ENCODE peak calls at places on chromosome 17, in six cellular contexts. C is fibroblast of lung; P is iris pigment epithelial cell; J is non-pigmented ciliary epithelial cell; M is stimulated activated CD8-positive, alpha-beta memory T cell treated with anti-CD3 and anti-CD28 coated beads, Interleukin-2, amount 100 ng/mL, for 48 hours; Y is hypothalamus. X is an unnamed sample.

GRCh38 chr17:13415877-13416416 is 185.8 kb downstream of the HS3ST3A1 start:
- DNase-seq in P (peak; percentile 90), C (peak; percentile 94), Y (no peak), J (peak; percentile 85), M (no peak), X (no peak)

GRCh38 chr17:48997827-48998556 is 807 bp downstream of the IGF2BP1 start:
- DNase-seq in J (no peak), Y (no peak), P (no peak), C (no peak), M (no peak), X (no peak)

GRCh38 chr17:30203471-30203981 is 32.0 kb downstream of the SLC6A4 start:
- DNase-seq in P (no peak), M (no peak), C (no peak), Y (no peak), J (no peak), X (no peak)

GRCh38 chr17:66397486-66397885 is 95.1 kb downstream of the PRKCA start:
- DNase-seq in Y (no peak), J (no peak), P (no peak), M (no peak), C (no peak), X (no peak)

GRCh38 chr17:43142153-43142552 is 17.0 kb upstream of the BRCA1 start:
- DNase-seq in C (no peak), J (no peak), Y (no peak), P (no peak), M (no peak), X (no peak)

GRCh38 chr17:75191584-75191983 is 8.8 kb upstream of the SUMO2 start:
- DNase-seq in M (no peak), C (peak; percentile 50), P (peak; percentile 46), Y (no peak), J (no peak), X (no peak)

GRCh38 chr17:61128671-61129115 is 270.9 kb upstream of the TBX2 start:
- DNase-seq in M (no peak), Y (no peak), J (no peak), P (peak; percentile 54), C (peak; percentile 85), X (no peak)

GRCh38 chr17:10033982-10034381 is 128.9 kb upstream of the RCVRN start:
- DNase-seq in J (no peak), C (peak; percentile 60), Y (no peak), M (no peak), P (no peak), X (no peak)

GRCh38 chr17:43070257-43070656 is 45.2 kb downstream of the RND2 start:
- DNase-seq in M (no peak), C (no peak), Y (no peak), P (no peak), J (no peak), X (no peak)

GRCh38 chr17:75845933-75846700 is 1.9 kb upstream of the UNC13D start:
- DNase-seq in P (no peak), C (no peak), J (no peak), M (no peak), Y (no peak), X (no peak)

GRCh38 chr17:77306790-77307478 is 166.2 kb downstream of the SEC14L1 start:
- DNase-seq in M (no peak), P (no peak), J (no peak), C (no peak), Y (no peak), X (no peak)

GRCh38 chr17:4140125-4140524 is 2.7 kb downstream of the ZZEF1 start:
- DNase-seq in Y (no peak), J (no peak), M (no peak), C (no peak), P (no peak), X (no peak)

GRCh38 chr17:73192219-73192893 is 499 bp upstream of the COG1 start:
- DNase-seq in Y (no peak), P (peak; percentile 76), C (peak; percentile 65), J (no peak), M (peak; percentile 57), X (peak; percentile 75)

GRCh38 chr17:30920282-30920681 is 1.5 kb upstream of the ADAP2 start:
- DNase-seq in P (peak; percentile 58), J (no peak), C (peak; percentile 37), M (no peak), Y (no peak), X (no peak)

GRCh38 chr17:67427410-67427809 is 50.3 kb downstream of the PITPNC1 start:
- DNase-seq in Y (no peak), C (no peak), M (no peak), J (no peak), P (no peak), X (no peak)

GRCh38 chr17:27466748-27467375 is 10.6 kb downstream of the KSR1 start:
- DNase-seq in C (no peak), M (peak; percentile 69), J (no peak), P (no peak), Y (no peak), X (peak; percentile 76)

GRCh38 chr17:81499601-81499970 is 13.0 kb downstream of the ACTG1 start:
- DNase-seq in Y (no peak), J (no peak), M (no peak), P (no peak), C (no peak), X (no peak)

GRCh38 chr17:21042434-21043295 is at the start of gene USP22:
- DNase-seq in Y (peak; percentile 90), C (no peak), J (no peak), M (no peak), P (no peak), X (peak; percentile 92)

GRCh38 chr17:14048169-14048568 is 21.1 kb upstream of the COX10 start:
- DNase-seq in Y (no peak), C (no peak), J (no peak), M (no peak), P (no peak), X (no peak)

GRCh38 chr17:47694018-47694817 is at the start of gene TBKBP1:
- DNase-seq in J (no peak), Y (no peak), C (peak; percentile 77), M (no peak), P (no peak), X (no peak)

GRCh38 chr17:37742114-37742761 is 2.6 kb downstream of the HNF1B start:
- DNase-seq in J (no peak), Y (no peak), M (no peak), C (peak; percentile 22), P (no peak), X (peak; percentile 22)

GRCh38 chr17:74631468-74632195 is 8.1 kb upstream of the CD300E start:
- DNase-seq in P (no peak), Y (no peak), M (no peak), J (no peak), C (no peak), X (no peak)

GRCh38 chr17:77281024-77281903 is 140.5 kb downstream of the SEC14L1 start:
- DNase-seq in C (peak; percentile 43), J (no peak), P (peak; percentile 25), Y (no peak), M (peak; percentile 21), X (peak; percentile 67)

GRCh38 chr17:74987909-74988711 is 678 bp downstream of the CDR2L start:
- DNase-seq in C (peak; percentile 71), Y (peak; percentile 59), J (peak; percentile 34), P (peak; percentile 80), M (no peak), X (no peak)

GRCh38 chr17:78042542-78042941 is 84.0 kb downstream of the TNRC6C start:
- DNase-seq in P (no peak), C (no peak), M (no peak), J (no peak), Y (no peak), X (no peak)

GRCh38 chr17:58576679-58577367 is 62.4 kb upstream of the MTMR4 start:
- DNase-seq in Y (no peak), P (peak; percentile 27), C (no peak), M (no peak), J (no peak), X (no peak)

GRCh38 chr17:81489012-81489968 is 23.3 kb downstream of the ACTG1 start:
- DNase-seq in C (no peak), M (no peak), J (no peak), Y (no peak), P (no peak), X (no peak)

GRCh38 chr17:78125138-78125913 is 3.2 kb downstream of the TMC6 start:
- DNase-seq in C (no peak), J (no peak), M (no peak), P (no peak), Y (no peak), X (no peak)

GRCh38 chr17:43515641-43516040 is 30.5 kb downstream of the ETV4 start:
- DNase-seq in Y (no peak), P (no peak), M (no peak), J (no peak), C (no peak), X (no peak)

GRCh38 chr17:17739388-17740066 is 58.3 kb downstream of the RAI1 start:
- DNase-seq in M (no peak), C (peak; percentile 69), P (peak; percentile 57), Y (peak; percentile 60), J (no peak), X (no peak)

GRCh38 chr17:55038291-55038690 is 69.7 kb downstream of the STXBP4 start:
- DNase-seq in M (no peak), J (no peak), Y (no peak), C (no peak), P (peak; percentile 12), X (no peak)

GRCh38 chr17:38741853-38742421 is 6.2 kb downstream of the PCGF2 start:
- DNase-seq in M (no peak), P (no peak), Y (no peak), C (no peak), J (no peak), X (no peak)

GRCh38 chr17:10036511-10037061 is 131.5 kb upstream of the RCVRN start:
- DNase-seq in M (no peak), Y (peak; percentile 69), C (no peak), P (no peak), J (no peak), X (no peak)

GRCh38 chr17:73227944-73228343 is 33.7 kb downstream of the CPSF4L start:
- DNase-seq in J (no peak), M (no peak), C (no peak), P (no peak), Y (no peak), X (no peak)

GRCh38 chr17:40065771-40066510 is 3.2 kb downstream of the THRA start:
- DNase-seq in J (no peak), P (no peak), M (no peak), C (no peak), Y (no peak), X (no peak)

GRCh38 chr17:13542612-13543011 is 59.1 kb downstream of the HS3ST3A1 start:
- DNase-seq in C (no peak), P (no peak), J (no peak), M (no peak), Y (no peak), X (no peak)

GRCh38 chr17:31558748-31559646 is 167.5 kb downstream of the RAB11FIP4 start:
- DNase-seq in P (peak; percentile 79), Y (peak; percentile 52), M (peak; percentile 38), J (no peak), C (peak; percentile 80), X (peak; percentile 75)

GRCh38 chr17:78234261-78234865 is 2.9 kb downstream of the TMEM235 start:
- DNase-seq in P (no peak), J (no peak), M (no peak), Y (no peak), C (no peak), X (no peak)